ENCODE peak calls at places on chromosomes 3 and 15, in ten cellular contexts. J, K, C, R, S, O, U, I, P and H are unnamed samples.

GRCh38 chr15:69658401-69658945 is 205.9 kb downstream of the RPLP1 start:
- DNase-seq in R (no peak), C (no peak), K (no peak), I (no peak), U (no peak), S (no peak), J (no peak), P (no peak), O (no peak), H (no peak)

GRCh38 chr3:136898549-136898948 is 36.5 kb downstream of the NCK1 start:
- DNase-seq in C (no peak), K (no peak), U (no peak), I (peak; percentile 29), J (no peak), P (no peak), R (no peak), S (no peak), O (no peak), H (no peak)

GRCh38 chr3:187641319-187641976 is 28.7 kb downstream of the SST start:
- DNase-seq in P (no peak), J (no peak), K (no peak), S (no peak), U (no peak), I (no peak), R (no peak), C (no peak), O (no peak), H (no peak)

GRCh38 chr3:98869391-98869790 is 32.1 kb downstream of the DCBLD2 start:
- DNase-seq in O (no peak), I (peak; percentile 74), R (no peak), K (no peak), U (no peak), S (no peak), C (no peak), J (no peak), P (no peak), H (no peak)

GRCh38 chr3:81989773-81990172 is 228.3 kb upstream of the GBE1 start:
- DNase-seq in C (no peak), U (no peak), S (no peak), K (no peak), R (no peak), O (no peak), P (no peak), J (no peak), I (no peak), H (no peak)

GRCh38 chr3:54830658-54831057 is 97.2 kb downstream of the LRTM1 start:
- DNase-seq in J (no peak), P (no peak), S (no peak), K (no peak), R (peak; percentile 45), O (no peak), C (peak; percentile 20), I (no peak), U (peak; percentile 68), H (peak; percentile 46)

GRCh38 chr3:138461696-138462295 is 27.4 kb downstream of the ESYT3 start:
- DNase-seq in R (no peak), P (no peak), K (no peak), O (no peak), U (peak; percentile 14), C (no peak), J (no peak), S (peak; percentile 34), I (no peak), H (no peak)

GRCh38 chr3:11077466-11077865 is 76.8 kb upstream of the HRH1 start:
- DNase-seq in U (no peak), K (no peak), S (no peak), J (no peak), C (no peak), I (no peak), O (no peak), P (no peak), R (peak; percentile 32), H (no peak)

GRCh38 chr3:12630292-12630691 is 33.6 kb downstream of the RAF1 start:
- DNase-seq in R (no peak), S (no peak), I (no peak), J (no peak), P (no peak), O (no peak), C (no peak), U (no peak), K (no peak), H (no peak)

GRCh38 chr3:12624056-12624455 is 39.9 kb downstream of the RAF1 start:
- DNase-seq in J (no peak), P (no peak), I (no peak), O (no peak), S (no peak), C (no peak), R (no peak), K (no peak), U (no peak), H (no peak)

GRCh38 chr3:12629560-12629959 is 34.4 kb downstream of the RAF1 start:
- DNase-seq in R (no peak), U (no peak), K (no peak), J (peak; percentile 59), O (no peak), P (no peak), C (no peak), S (no peak), I (no peak), H (peak; percentile 50)

GRCh38 chr3:12628813-12629212 is 35.1 kb downstream of the RAF1 start:
- DNase-seq in S (no peak), R (no peak), U (no peak), C (no peak), P (no peak), K (no peak), I (no peak), O (no peak), J (no peak), H (no peak)

DNA sequence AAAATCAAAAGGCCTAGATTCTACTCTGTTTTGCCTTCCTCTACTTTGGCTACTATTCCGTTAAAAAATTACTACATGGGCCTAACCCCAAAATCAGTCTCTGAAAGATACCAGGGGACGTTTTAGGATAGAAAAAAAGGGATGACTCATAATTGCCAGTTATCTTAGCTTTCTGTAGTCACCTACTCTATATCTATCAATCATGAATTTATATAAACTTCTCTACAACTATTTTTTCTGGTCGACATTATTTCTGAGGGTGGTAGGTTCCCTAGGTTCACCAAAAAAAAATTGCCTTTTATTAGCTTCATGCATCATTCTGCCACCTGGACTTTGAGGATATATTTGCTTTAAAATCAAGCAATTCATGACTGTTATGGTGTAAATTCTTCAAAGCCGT is 36.5 kb downstream of the RAF1 start:
- DNase-seq in S (no peak), U (no peak), R (no peak), K (no peak), I (no peak), C (no peak), O (no peak), J (no peak), P (no peak), H (no peak)
- H3K27ac ChIP-seq in S (peak overlapping the region; percentile 53), U (no peak overlapping the region), R (no peak overlapping the region), K (no peak overlapping the region), I (no peak overlapping the region), C (no peak overlapping the region), O (no peak overlapping the region), J (peak overlapping the region; percentile 87), P (no peak overlapping the region), H (no peak overlapping the region)

GRCh38 chr3:23743141-23743784 is 62.5 kb upstream of the UBE2E1 start:
- DNase-seq in J (no peak), O (peak; percentile 67), R (no peak), S (no peak), P (peak; percentile 30), C (no peak), K (no peak), U (peak; percentile 66), I (no peak), H (no peak)

GRCh38 chr3:23748398-23749110 is 57.2 kb upstream of the UBE2E1 start:
- DNase-seq in S (no peak), K (no peak), P (no peak), O (no peak), J (no peak), I (no peak), R (peak; percentile 79), C (no peak), U (no peak), H (no peak)

GRCh38 chr3:23747841-23748240 is 57.9 kb upstream of the UBE2E1 start:
- DNase-seq in K (no peak), U (no peak), J (no peak), I (no peak), O (no peak), S (no peak), P (no peak), R (no peak), C (no peak), H (no peak)

GRCh38 chr3:23749589-23749988 is 56.2 kb upstream of the UBE2E1 start:
- DNase-seq in P (no peak), K (no peak), C (no peak), J (no peak), O (no peak), U (no peak), S (no peak), I (no peak), R (no peak), H (no peak)

DNA sequence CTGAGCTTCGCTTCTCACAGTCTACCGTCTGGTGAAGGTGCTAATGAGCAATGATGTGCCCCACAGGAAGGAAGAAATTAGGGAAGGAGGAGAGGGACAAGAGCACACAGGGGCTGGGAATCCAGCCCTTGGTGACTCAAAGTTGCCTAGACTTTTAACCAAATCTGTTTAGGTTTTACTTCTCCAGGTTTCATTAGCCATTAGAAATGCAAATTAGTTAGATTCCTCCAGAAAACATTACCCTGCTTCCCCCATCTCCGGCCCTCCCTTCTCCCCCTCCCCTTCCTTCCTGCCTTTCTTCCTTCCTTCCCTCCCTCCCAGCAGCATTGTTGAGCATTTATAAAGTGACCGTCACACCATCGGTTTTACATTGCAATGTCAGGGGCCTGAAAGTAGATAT is 59.3 kb upstream of the UBE2E1 start:
- DNase-seq in K (no peak), U (no peak), P (no peak), O (no peak), R (no peak), C (no peak), S (no peak), I (no peak), J (no peak), H (no peak)
- H3K4me1 ChIP-seq in K (no peaks in the 10 kb centered on the region), U (peaks cover 14% of the 10 kb centered on the region), P (peaks cover 5% of the 10 kb centered on the region), O (peaks cover 33% of the 10 kb centered on the region), R (peaks cover 65% of the 10 kb centered on the region), C (no peaks in the 10 kb centered on the region), S (peaks cover 1% of the 10 kb centered on the region), I (peaks cover 33% of the 10 kb centered on the region), J (peaks cover 35% of the 10 kb centered on the region), H (no peaks in the 10 kb centered on the region)

GRCh38 chr3:42516443-42516842 is 14.0 kb downstream of the VIPR1 start:
- DNase-seq in C (no peak), P (no peak), U (no peak), I (no peak), J (no peak), K (peak; percentile 81), O (no peak), R (no peak), S (no peak), H (peak; percentile 86)

GRCh38 chr3:42514876-42515275 is 12.4 kb downstream of the VIPR1 start:
- DNase-seq in S (no peak), O (no peak), C (no peak), K (no peak), I (no peak), U (no peak), J (no peak), P (no peak), R (no peak), H (no peak)

GRCh38 chr3:42515976-42516375 is 13.5 kb downstream of the VIPR1 start:
- DNase-seq in C (no peak), P (no peak), S (no peak), I (no peak), U (no peak), O (no peak), R (no peak), J (no peak), K (peak; percentile 36), H (no peak)

GRCh38 chr3:42517143-42517542 is 14.7 kb downstream of the VIPR1 start:
- DNase-seq in U (no peak), K (peak; percentile 61), I (no peak), C (no peak), P (no peak), R (no peak), S (no peak), O (no peak), J (no peak), H (peak; percentile 75)

DNA sequence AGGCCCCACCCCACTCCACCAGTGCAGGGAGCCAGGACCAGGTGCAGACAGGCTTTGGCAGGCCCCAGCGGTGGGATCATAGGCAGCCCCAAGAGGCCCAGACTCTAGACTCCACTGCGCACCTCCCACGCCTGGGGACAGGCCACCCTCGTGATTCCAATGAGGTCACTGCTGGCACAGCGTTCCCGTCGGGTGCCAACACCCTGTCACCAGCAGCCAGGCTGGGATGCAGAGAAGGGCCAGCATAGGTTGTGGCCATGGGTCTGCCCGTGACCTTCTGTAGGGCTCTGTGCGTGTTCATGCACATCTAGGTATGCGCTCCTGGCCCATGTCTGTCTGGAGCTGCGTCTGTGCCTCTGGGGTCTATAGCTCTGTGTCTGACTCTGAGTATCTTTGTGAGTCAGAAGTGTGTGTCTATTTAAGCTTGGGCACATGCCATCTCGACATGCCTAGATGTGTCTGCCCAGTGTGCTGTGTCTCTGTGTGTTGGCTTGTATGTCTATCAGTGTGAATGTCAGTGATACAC is 13.0 kb downstream of the VIPR1 start:
- DNase-seq in R (no peak), I (no peak), O (no peak), U (no peak), S (peak; percentile 63), J (peak; percentile 80), C (no peak), P (no peak), K (peak; percentile 78), H (peak; percentile 86)
- H3K27ac ChIP-seq in R (no peak overlapping the region), I (no peak overlapping the region), O (peak overlapping the region; percentile 93), U (no peak overlapping the region), S (peak overlapping the region; percentile 76), J (peak overlapping the region; percentile 81), C (no peak overlapping the region), P (no peak overlapping the region), K (peak overlapping the region; percentile 79), H (peak overlapping the region; percentile 89)

GRCh38 chr15:78350058-78350457 is 9.9 kb downstream of the CRABP1 start:
- DNase-seq in J (no peak), O (no peak), P (no peak), R (no peak), C (no peak), K (no peak), I (no peak), S (no peak), U (no peak), H (no peak)
- H3K4me1 ChIP-seq in J (peaks cover 8% of the 10 kb centered on the region), O (no peaks in the 10 kb centered on the region), P (peaks cover 16% of the 10 kb centered on the region), R (no peaks in the 10 kb centered on the region), C (no peaks in the 10 kb centered on the region), K (no peaks in the 10 kb centered on the region), I (no peaks in the 10 kb centered on the region), S (no peaks in the 10 kb centered on the region), U (no peaks in the 10 kb centered on the region), H (no peaks in the 10 kb centered on the region)